ENCODE peak calls at places on chromosomes 1 and 21, in four cellular contexts. L is uterus, K is IMR-90, C is K562. D is an unnamed sample. For H3K4me1, the result is how much of the 10 kb centered on the place peaks cover.

GRCh38 chr1:168000656-168001055 is 63.8 kb upstream of the MPC2 start:
- DNase-seq in K (peak), L (no peak), C (no peak), D (no peak)

GRCh38 chr1:165958306-165958705 is 130.9 kb downstream of the UCK2 start:
- DNase-seq in C (no peak), K (no peak), L (no peak), D (no peak)

GRCh38 chr1:82795503-82796149 is 994.9 kb downstream of the ADGRL2 start:
- DNase-seq in L (no peak), K (no peak), C (no peak), D (no peak)

GRCh38 chr21:36966846-36967657 is 583 bp upstream of the HLCS start:
- DNase-seq in L (no peak), K (no peak), C (no peak), D (no peak)

GRCh38 chr1:41874903-41875411 is 43.8 kb downstream of the HIVEP3 start:
- DNase-seq in K (no peak), C (no peak), L (no peak), D (no peak)

GRCh38 chr1:33337994-33338494 is 17.1 kb upstream of the A3GALT2 start:
- DNase-seq in L (no peak), C (no peak), K (peak), D (no peak)

GRCh38 chr1:230124187-230125128 is 57.4 kb downstream of the GALNT2 start:
- DNase-seq in K (no peak), C (no peak), L (no peak), D (no peak)

GRCh38 chr1:248810727-248811513 is 14.8 kb downstream of the SH3BP5L start:
- DNase-seq in L (no peak), K (no peak), C (peak), D (no peak)

GRCh38 chr1:195721210-195721971 is 886.8 kb downstream of the KCNT2 start:
- DNase-seq in L (no peak), K (no peak), C (no peak), D (no peak)

GRCh38 chr1:31782766-31783410 is 18.7 kb upstream of the ADGRB2 start:
- DNase-seq in K (no peak), C (no peak), L (no peak), D (no peak)

GRCh38 chr1:162218975-162219374 is 149.5 kb downstream of the NOS1AP start:
- DNase-seq in K (no peak), C (no peak), L (no peak), D (no peak)

GRCh38 chr1:156497743-156498446 is 2.7 kb downstream of the MEF2D start:
- DNase-seq in C (no peak), K (no peak), L (no peak), D (peak)

GRCh38 chr1:198549863-198550262 is 9.4 kb upstream of the ATP6V1G3 start:
- DNase-seq in C (no peak), K (no peak), L (no peak), D (no peak)

GRCh38 chr1:33446590-33446989 is 15.7 kb upstream of the PHC2 start:
- DNase-seq in C (no peak), L (no peak), K (no peak), D (no peak)

GRCh38 chr1:207698822-207699483 is 52.9 kb upstream of the CD46 start:
- DNase-seq in K (peak), L (peak), C (peak), D (no peak)

GRCh38 chr1:41580520-41581172 is 96.2 kb upstream of the EDN2 start:
- DNase-seq in L (no peak), C (no peak), K (no peak), D (no peak)

GRCh38 chr1:228225740-228226139 is 17.9 kb downstream of the OBSCN start:
- DNase-seq in K (no peak), L (no peak), C (no peak), D (no peak)

GRCh38 chr1:27785763-27786162 is 12.7 kb downstream of the STX12 start:
- DNase-seq in L (no peak), C (no peak), K (peak), D (no peak)

GRCh38 chr1:205783904-205784303 is 8.6 kb upstream of the RAB29 start:
- DNase-seq in K (peak), L (no peak), C (no peak), D (no peak)

GRCh38 chr1:106055900-106056299 is 1000.6 kb upstream of the PRMT6 start:
- DNase-seq in K (no peak), L (no peak), C (no peak), D (no peak)

GRCh38 chr1:98181041-98181764 is 260.4 kb upstream of the DPYD start:
- DNase-seq in C (no peak), K (no peak), L (no peak), D (no peak)
- H3K4me1 ChIP-seq in C (under half), K (under half), L (under half), D (under half)

GRCh38 chr1:109299984-109300343 is 6.8 kb downstream of the MYBPHL start:
- DNase-seq in L (no peak), C (no peak), K (no peak), D (no peak)
- H3K27ac ChIP-seq in L (no peak), C (no peak), K (peak), D (peak)

GRCh38 chr1:6084781-6085495 is 39.2 kb downstream of the KCNAB2 start:
- DNase-seq in K (no peak), L (no peak), C (no peak), D (no peak)
- H3K4me1 ChIP-seq in K (under half), L (under half), C (under half), D (under half)

GRCh38 chr1:161215079-161215478 is at the start of gene FCER1G:
- DNase-seq in L (no peak), K (no peak), C (no peak), D (peak)
- H3K27ac ChIP-seq in L (no peak), K (no peak), C (no peak), D (peak)

GRCh38 chr1:42934111-42934510 is 24.6 kb downstream of the SLC2A1 start:
- DNase-seq in L (no peak), K (no peak), C (no peak), D (peak)
- H3K4me1 ChIP-seq in L (under half), K (under half), C (half or more), D (under half)